ENCODE peak calls at places on chromosomes 12 and 14, in six cellular contexts. P is mesothelial cell of epicardium, A is endothelial cell, J is ovary, K is tibial artery, W is progenitor cell of endocrine pancreas. I is an unnamed sample.

GRCh38 chr12:68336754-68337343 is 4.7 kb upstream of the MDM1 start:
- DNase-seq in W (no peak), J (no peak), K (no peak), P (no peak), A (no peak), I (no peak)

GRCh38 chr14:88556581-88556980 is 1.8 kb upstream of the PTPN21 start:
- DNase-seq in A (no peak), K (no peak), J (no peak), P (no peak), W (no peak), I (no peak)

GRCh38 chr12:38823743-38824142 is 81.6 kb downstream of the CPNE8 start:
- DNase-seq in K (no peak), A (no peak), J (no peak), W (no peak), P (no peak), I (no peak)

GRCh38 chr12:60947533-60947932 is 1312.7 kb upstream of the USP15 start:
- DNase-seq in A (no peak), P (no peak), W (no peak), J (no peak), K (no peak), I (no peak)

GRCh38 chr12:57872362-57872761 is 25.8 kb upstream of the CTDSP2 start:
- DNase-seq in W (no peak), J (no peak), A (no peak), K (no peak), P (no peak), I (no peak)

GRCh38 chr12:25151476-25151875 is 43.5 kb downstream of the DNAI7 start:
- DNase-seq in A (peak; percentile 7), W (no peak), K (peak; percentile 81), J (no peak), P (peak; percentile 44), I (peak; percentile 93)

GRCh38 chr12:106113042-106113441 is 25.7 kb downstream of the NUAK1 start:
- DNase-seq in J (no peak), P (no peak), W (no peak), A (no peak), K (no peak), I (no peak)

GRCh38 chr14:106788534-106788933 is 1262.2 kb downstream of the TMEM121 start:
- DNase-seq in W (no peak), P (no peak), A (no peak), J (no peak), K (no peak), I (no peak)

GRCh38 chr12:58922849-58923248 is 2.5 kb upstream of the LRIG3 start:
- DNase-seq in W (no peak), P (no peak), A (no peak), K (no peak), J (no peak), I (no peak)

GRCh38 chr12:123097521-123098084 is 53.3 kb downstream of the PITPNM2 start:
- DNase-seq in W (no peak), A (no peak), K (peak; percentile 82), J (peak; percentile 86), P (no peak), I (no peak)

DNA sequence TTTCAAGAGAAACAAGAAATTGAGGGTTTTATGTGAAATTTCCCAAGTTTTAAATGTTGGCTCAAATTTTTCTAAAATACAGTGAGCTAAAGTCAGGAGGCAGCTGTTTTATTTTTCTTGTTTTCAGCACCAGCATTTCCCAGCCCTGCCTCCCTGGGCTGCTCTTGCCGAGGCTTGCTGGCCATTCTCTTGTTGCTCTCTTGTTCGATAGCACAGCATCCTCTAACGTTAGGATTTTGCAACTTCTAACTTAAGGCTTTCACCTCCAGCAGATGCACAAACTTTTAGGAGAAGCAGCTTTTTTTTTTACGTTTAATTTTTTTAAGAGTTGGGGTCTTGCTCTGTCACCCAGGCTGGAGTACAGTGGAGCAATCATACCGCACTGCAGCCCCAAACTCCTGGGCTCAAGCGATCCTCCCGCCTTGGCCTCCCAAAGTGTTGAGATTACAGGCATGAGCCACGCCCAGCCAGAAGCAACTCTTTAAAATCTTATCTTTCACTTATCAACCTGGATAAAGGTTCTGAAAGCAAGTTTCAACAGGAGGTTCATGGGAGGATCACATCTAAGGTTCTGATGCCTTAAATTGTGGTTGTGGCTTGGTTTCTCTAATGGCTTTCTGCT is 40.2 kb downstream of the B4GALNT3 start:
- DNase-seq in J (no peak), K (no peak), P (no peak), A (no peak), W (no peak), I (no peak)
- TF ChIP-seq CTCF in J (no peak), K (peak; percentile 72), P (no peak), A (no peak), W (no peak), I (no peak)

GRCh38 chr12:113647048-113647447 is 175.4 kb upstream of the LHX5 start:
- DNase-seq in K (no peak), W (no peak), A (peak; percentile 40), J (no peak), P (no peak), I (no peak)
- TF ChIP-seq CTCF in K (no peak), W (peak; percentile 32), A (peak; percentile 54), J (no peak), P (peak; percentile 16), I (no peak)

GRCh38 chr12:70005864-70006618 is 181.0 kb downstream of the MYRFL start:
- DNase-seq in W (no peak), P (no peak), J (no peak), A (no peak), K (no peak), I (no peak)
- TF ChIP-seq CTCF in W (no peak), P (no peak), J (no peak), A (no peak), K (no peak), I (no peak)

DNA sequence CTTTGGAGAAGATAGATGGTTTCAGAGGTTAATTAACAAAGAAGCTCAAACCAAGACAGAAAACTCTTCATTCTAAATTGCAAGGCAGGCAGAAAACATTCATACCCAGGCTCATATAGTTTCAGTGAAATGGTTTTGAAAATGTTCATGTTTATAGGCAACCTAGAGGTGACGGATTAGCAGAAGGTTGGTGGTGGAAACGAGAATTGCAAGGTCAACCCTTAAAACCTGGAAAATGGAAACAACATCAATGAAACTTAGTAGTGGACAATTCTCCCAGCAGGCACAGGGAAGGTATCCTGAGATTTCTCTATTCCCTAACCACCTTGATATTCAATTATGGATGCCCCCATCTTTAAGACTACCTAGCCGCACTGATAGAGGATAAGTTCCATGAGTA is 965 bp downstream of the CD163 start:
- DNase-seq in W (no peak), A (no peak), P (no peak), K (no peak), J (no peak), I (no peak)
- TF ChIP-seq CTCF in W (no peak), A (no peak), P (no peak), K (no peak), J (no peak), I (no peak)

GRCh38 chr12:14239350-14239934 is 126.0 kb upstream of the ATF7IP start:
- DNase-seq in J (no peak), P (no peak), W (no peak), K (no peak), A (no peak), I (no peak)
- TF ChIP-seq CTCF in J (no peak), P (no peak), W (peak; percentile 9), K (no peak), A (no peak), I (no peak)

GRCh38 chr12:132825089-132825488 is 3.6 kb downstream of the GOLGA3 start:
- DNase-seq in J (no peak), W (no peak), A (no peak), P (no peak), K (no peak), I (no peak)
- TF ChIP-seq CTCF in J (no peak), W (no peak), A (no peak), P (no peak), K (no peak), I (no peak)

DNA sequence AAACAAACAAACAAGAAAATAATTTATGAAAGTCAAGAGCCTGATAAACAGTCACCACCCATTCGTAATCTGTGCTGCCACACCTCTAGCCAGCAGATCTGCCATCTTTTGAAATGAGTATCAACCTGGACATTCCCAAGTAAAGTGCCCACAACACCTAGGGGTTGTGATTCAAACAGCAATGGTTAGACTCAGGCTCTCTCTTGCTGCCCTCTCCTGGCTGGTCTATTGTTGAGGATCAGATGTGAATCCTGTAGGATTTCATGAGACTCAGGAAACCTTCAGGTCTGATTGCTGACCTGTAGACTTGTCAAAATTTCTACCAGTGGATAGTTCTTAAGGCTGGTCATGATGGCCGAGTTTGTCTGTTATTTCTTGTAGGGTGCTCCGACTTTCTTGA is 26.8 kb downstream of the DGLUCY start:
- DNase-seq in A (peak; percentile 32), W (no peak), K (no peak), J (no peak), P (no peak), I (no peak)
- TF ChIP-seq CTCF in A (no peak), W (peak; percentile 47), K (no peak), J (no peak), P (no peak), I (peak; percentile 20)

DNA sequence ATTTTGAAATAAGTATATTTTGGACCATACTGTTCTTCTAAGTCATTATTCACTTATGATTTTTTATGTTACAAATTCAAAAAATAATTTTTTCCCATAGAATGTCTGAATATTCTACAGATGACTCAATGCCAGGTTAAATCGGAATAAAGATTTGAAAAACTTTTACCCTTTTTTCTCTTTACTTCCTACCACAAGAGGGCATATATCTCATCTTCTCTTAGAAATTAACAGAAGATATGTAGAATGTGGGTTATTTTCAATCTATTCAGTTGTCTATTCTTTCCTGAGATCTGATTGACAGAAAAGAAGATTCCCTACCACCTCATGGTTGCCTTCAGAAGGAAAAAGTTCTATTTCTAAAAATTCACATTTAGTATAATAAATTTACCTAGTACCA is 53.0 kb upstream of the KITLG start:
- DNase-seq in K (no peak), A (no peak), P (no peak), W (no peak), J (no peak), I (no peak)
- TF ChIP-seq CTCF in K (no peak), A (peak; percentile 47), P (no peak), W (peak; percentile 53), J (no peak), I (peak; percentile 24)

GRCh38 chr12:90407841-90408240 is 547.1 kb downstream of the CCER1 start:
- DNase-seq in P (no peak), A (no peak), K (no peak), J (no peak), W (no peak), I (no peak)
- TF ChIP-seq CTCF in P (no peak), A (no peak), K (no peak), J (no peak), W (no peak), I (no peak)

I was measured in AG09319.